ENCODE peak calls at places on chromosomes 5 and 9, in eight cellular contexts. One of them, this sample, is unnamed.

GRCh38 chr5:60652206-60652605 is 47.8 kb downstream of the DEPDC1B start:
- DNase-seq in OCI-M1: peak; percentile 79
- DNase-seq in sciatic nerve: no peak
- DNase-seq in T-helper 1 cell: no peak
- DNase-seq in Calu3: no peak
- DNase-seq in GM12891: no peak
- DNase-seq in CD8-positive, alpha-beta memory T cell: no peak
- DNase-seq in COR-L47: no peak
- DNase-seq in this sample: no peak

GRCh38 chr9:135082536-135082935 is 4.9 kb upstream of the OLFM1 start:
- DNase-seq in sciatic nerve: no peak
- DNase-seq in COR-L47: no peak
- DNase-seq in CD8-positive, alpha-beta memory T cell: no peak
- DNase-seq in T-helper 1 cell: no peak
- DNase-seq in GM12891: no peak
- DNase-seq in Calu3: no peak
- DNase-seq in OCI-M1: no peak
- DNase-seq in this sample: no peak

GRCh38 chr5:61123145-61123544 is 39.1 kb downstream of the SMIM15 start:
- DNase-seq in T-helper 1 cell: no peak
- DNase-seq in Calu3: no peak
- DNase-seq in OCI-M1: no peak
- DNase-seq in COR-L47: no peak
- DNase-seq in CD8-positive, alpha-beta memory T cell: no peak
- DNase-seq in GM12891: no peak
- DNase-seq in sciatic nerve: no peak
- DNase-seq in this sample: no peak

GRCh38 chr9:106920701-106921283 is 57.8 kb downstream of the ZNF462 start:
- DNase-seq in sciatic nerve: no peak
- DNase-seq in CD8-positive, alpha-beta memory T cell: no peak
- DNase-seq in OCI-M1: no peak
- DNase-seq in T-helper 1 cell: no peak
- DNase-seq in COR-L47: peak; percentile 33
- DNase-seq in GM12891: no peak
- DNase-seq in Calu3: peak; percentile 46
- DNase-seq in this sample: no peak

GRCh38 chr5:2750026-2750757 is 1.3 kb downstream of the IRX2 start:
- DNase-seq in T-helper 1 cell: no peak
- DNase-seq in Calu3: no peak
- DNase-seq in CD8-positive, alpha-beta memory T cell: no peak
- DNase-seq in COR-L47: no peak
- DNase-seq in GM12891: no peak
- DNase-seq in sciatic nerve: no peak
- DNase-seq in OCI-M1: no peak
- DNase-seq in this sample: no peak

GRCh38 chr5:119411291-119411934 is 40.9 kb upstream of the HSD17B4 start:
- DNase-seq in T-helper 1 cell: no peak
- DNase-seq in COR-L47: no peak
- DNase-seq in sciatic nerve: no peak
- DNase-seq in OCI-M1: no peak
- DNase-seq in CD8-positive, alpha-beta memory T cell: no peak
- DNase-seq in Calu3: no peak
- DNase-seq in GM12891: no peak
- DNase-seq in this sample: no peak

GRCh38 chr9:137191691-137192447 is 3.4 kb downstream of the SSNA1 start:
- DNase-seq in sciatic nerve: no peak
- DNase-seq in T-helper 1 cell: no peak
- DNase-seq in GM12891: no peak
- DNase-seq in Calu3: no peak
- DNase-seq in OCI-M1: no peak
- DNase-seq in COR-L47: no peak
- DNase-seq in CD8-positive, alpha-beta memory T cell: no peak
- DNase-seq in this sample: no peak

GRCh38 chr5:14038341-14038959 is 94.0 kb upstream of the DNAH5 start:
- DNase-seq in sciatic nerve: no peak
- DNase-seq in T-helper 1 cell: no peak
- DNase-seq in Calu3: peak; percentile 65
- DNase-seq in CD8-positive, alpha-beta memory T cell: no peak
- DNase-seq in OCI-M1: no peak
- DNase-seq in GM12891: no peak
- DNase-seq in COR-L47: no peak
- DNase-seq in this sample: no peak

GRCh38 chr9:122263699-122264349 is 816 bp downstream of the RBM18 start:
- DNase-seq in OCI-M1: peak; percentile 53
- DNase-seq in T-helper 1 cell: no peak
- DNase-seq in sciatic nerve: no peak
- DNase-seq in CD8-positive, alpha-beta memory T cell: no peak
- DNase-seq in COR-L47: no peak
- DNase-seq in Calu3: no peak
- DNase-seq in GM12891: no peak
- DNase-seq in this sample: peak; percentile 22

This sample was measured in GM12865.